ENCODE peak calls at places on chromosomes 13 and 19, in seven cellular contexts. T is effector memory CD4-positive, alpha-beta T cell; H is Peyer's patch; N is upper lobe of left lung; Q is transverse colon; I is GM12878; P is cardiac muscle cell. M is an unnamed sample.

GRCh38 chr13:40983269-40983668 is 35.8 kb downstream of the ELF1 start:
- DNase-seq in Q (no peak), N (no peak), H (no peak), I (no peak), T (no peak), P (peak; percentile 34), M (no peak)

GRCh38 chr13:97953376-97953970 is at the start of gene IPO5:
- DNase-seq in H (no peak), P (peak; percentile 63), Q (no peak), I (no peak), N (no peak), T (no peak), M (no peak)

GRCh38 chr13:34864650-34865049 is 77.4 kb upstream of the NBEA start:
- DNase-seq in Q (no peak), I (no peak), P (no peak), T (no peak), N (no peak), H (no peak), M (no peak)

GRCh38 chr13:99046851-99047250 is 69.0 kb upstream of the DOCK9 start:
- DNase-seq in T (no peak), H (no peak), I (no peak), N (no peak), Q (no peak), P (no peak), M (no peak)

GRCh38 chr13:26914624-26915023 is 154.0 kb upstream of the GPR12 start:
- DNase-seq in N (no peak), P (peak; percentile 10), T (no peak), H (no peak), I (peak; percentile 9), Q (no peak), M (no peak)

GRCh38 chr13:94369862-94370491 is 109.5 kb downstream of the DCT start:
- DNase-seq in P (peak; percentile 62), N (no peak), H (no peak), Q (peak; percentile 7), T (no peak), I (no peak), M (no peak)

GRCh38 chr19:55156202-55157063 is 1.1 kb downstream of the TNNI3 start:
- DNase-seq in I (no peak), Q (peak; percentile 74), T (no peak), P (peak; percentile 43), N (peak; percentile 89), H (peak; percentile 82), M (no peak)

GRCh38 chr19:10419646-10420443 is 493 bp upstream of the PDE4A start:
- DNase-seq in Q (no peak), H (no peak), I (no peak), T (no peak), P (peak; percentile 72), N (peak; percentile 82), M (peak; percentile 39)

GRCh38 chr13:47459512-47459911 is 541.6 kb downstream of the SUCLA2 start:
- DNase-seq in P (peak; percentile 51), N (no peak), T (no peak), Q (no peak), I (no peak), H (no peak), M (no peak)

GRCh38 chr19:46367434-46367833 is 20.5 kb downstream of the PPP5C start:
- DNase-seq in Q (no peak), P (no peak), T (no peak), I (no peak), H (no peak), N (no peak), M (no peak)

GRCh38 chr19:56978023-56978565 is 137.6 kb upstream of the PEG3 start:
- DNase-seq in Q (no peak), N (no peak), H (no peak), P (no peak), I (no peak), T (no peak), M (no peak)

GRCh38 chr13:101681834-101682233 is 229.4 kb downstream of the ITGBL1 start:
- DNase-seq in H (no peak), I (no peak), T (no peak), N (no peak), Q (no peak), P (no peak), M (no peak)

GRCh38 chr13:64234255-64234654 is 2818.6 kb upstream of the PCDH20 start:
- DNase-seq in Q (no peak), T (no peak), P (peak; percentile 63), I (no peak), H (no peak), N (no peak), M (no peak)

GRCh38 chr19:12938536-12939291 is at the start of gene CALR:
- DNase-seq in H (no peak), Q (peak; percentile 45), I (no peak), P (peak; percentile 45), T (no peak), N (peak; percentile 96), M (peak; percentile 64)

GRCh38 chr13:32045963-32046785 is 14.6 kb downstream of the FRY start:
- DNase-seq in P (peak; percentile 87), Q (no peak), I (no peak), H (no peak), T (no peak), N (no peak), M (no peak)

GRCh38 chr19:47742636-47743035 is 2.7 kb upstream of the NOP53 start:
- DNase-seq in Q (no peak), I (no peak), T (no peak), P (peak; percentile 53), H (no peak), N (no peak), M (no peak)

GRCh38 chr13:100594731-100595130 is 6.1 kb upstream of the GGACT start:
- DNase-seq in T (no peak), N (no peak), P (no peak), I (no peak), Q (peak; percentile 38), H (no peak), M (no peak)

GRCh38 chr19:3034845-3035541 is 5.9 kb upstream of the TLE2 start:
- DNase-seq in T (peak; percentile 53), I (peak; percentile 1), Q (peak; percentile 64), P (peak; percentile 76), H (peak; percentile 66), N (no peak), M (peak; percentile 51)

GRCh38 chr13:71759506-71760225 is 107.3 kb downstream of the DACH1 start:
- DNase-seq in T (no peak), I (no peak), Q (no peak), N (no peak), P (no peak), H (no peak), M (no peak)

GRCh38 chr13:86882107-86882506 is 789.1 kb upstream of the SLITRK5 start:
- DNase-seq in Q (no peak), P (no peak), H (no peak), T (no peak), N (no peak), I (no peak), M (no peak)

GRCh38 chr13:31793246-31793645 is 53.9 kb downstream of the RXFP2 start:
- DNase-seq in N (no peak), P (no peak), I (no peak), H (no peak), Q (no peak), T (no peak), M (no peak)

GRCh38 chr19:12527034-12527836 is 24.0 kb downstream of the ZNF564 start:
- DNase-seq in P (peak; percentile 43), I (no peak), T (no peak), Q (no peak), H (no peak), N (no peak), M (no peak)

GRCh38 chr19:10812902-10813404 is 23.1 kb downstream of the TMED1 start:
- DNase-seq in H (no peak), N (no peak), T (no peak), Q (peak; percentile 34), I (no peak), P (peak; percentile 95), M (no peak)

GRCh38 chr13:31824705-31825512 is 85.6 kb downstream of the RXFP2 start:
- DNase-seq in Q (no peak), N (no peak), I (peak; percentile 13), P (peak; percentile 52), H (no peak), T (no peak), M (no peak)

GRCh38 chr19:51123381-51124186 is 1.1 kb upstream of the SIGLEC9 start:
- DNase-seq in Q (peak; percentile 26), I (no peak), H (no peak), T (peak; percentile 14), P (no peak), N (no peak), M (peak; percentile 70)
- H3K4me1 ChIP-seq in Q (peaks cover 3% of the 10 kb centered on the region), I (peaks cover 5% of the 10 kb centered on the region), H (no peaks in the 10 kb centered on the region), T (peaks cover 48% of the 10 kb centered on the region), P (no peaks in the 10 kb centered on the region), N (peaks cover 18% of the 10 kb centered on the region), M (peaks cover 87% of the 10 kb centered on the region)

GRCh38 chr19:1089891-1090290 is 5.3 kb downstream of the POLR2E start:
- DNase-seq in T (no peak), H (no peak), I (no peak), Q (no peak), P (no peak), N (peak; percentile 56), M (peak; percentile 69)
- H3K27me3 ChIP-seq in T (no peaks in the 10 kb centered on the region), H (no peaks in the 10 kb centered on the region), I (no peaks in the 10 kb centered on the region), Q (no peaks in the 10 kb centered on the region), P (no peaks in the 10 kb centered on the region), N (no peaks in the 10 kb centered on the region), M (no peaks in the 10 kb centered on the region)

DNA sequence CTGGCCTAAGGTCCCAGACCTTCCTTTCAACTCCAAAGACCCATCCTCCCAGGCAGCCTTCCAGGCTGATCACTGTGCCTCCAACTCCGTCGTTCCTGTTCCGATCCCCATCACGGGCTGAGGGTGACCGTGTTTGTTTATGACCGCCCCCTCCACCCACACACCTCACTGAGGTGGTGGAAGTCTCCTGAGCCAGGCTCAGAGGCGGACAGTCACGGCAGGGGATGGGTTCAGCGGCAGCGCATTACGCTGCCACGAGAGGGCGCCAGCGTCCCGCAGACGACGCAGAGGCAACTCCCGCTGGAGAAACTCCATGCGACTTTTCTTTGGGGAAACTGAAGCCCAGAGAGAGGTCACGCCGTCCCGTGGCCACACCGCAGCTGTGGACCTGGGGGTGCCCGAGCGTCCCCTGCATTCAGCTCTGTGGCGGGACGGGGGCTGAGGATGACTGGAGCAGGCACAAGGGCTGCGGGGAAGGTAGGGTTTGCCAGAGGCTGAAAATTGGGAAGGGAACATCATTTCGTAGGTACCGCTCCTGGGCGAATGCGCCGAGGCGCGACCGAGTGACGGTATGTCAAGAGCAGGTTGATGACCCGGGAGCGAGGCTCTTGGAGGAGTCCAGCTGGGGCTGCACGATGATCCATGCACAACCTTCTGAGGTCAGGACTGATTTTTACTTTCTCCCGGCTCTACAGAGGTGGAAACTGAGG is 920 bp upstream of the ARRDC2 start:
- DNase-seq in I (no peak), Q (peak; percentile 88), H (peak; percentile 90), T (peak; percentile 70), N (peak; percentile 98), P (peak; percentile 80), M (peak; percentile 82)
- H3K4me1 ChIP-seq in I (peaks cover 24% of the 10 kb centered on the region), Q (peaks cover 19% of the 10 kb centered on the region), H (no peaks in the 10 kb centered on the region), T (peaks cover 30% of the 10 kb centered on the region), N (peaks cover 22% of the 10 kb centered on the region), P (no peaks in the 10 kb centered on the region), M (peaks cover 45% of the 10 kb centered on the region)

DNA sequence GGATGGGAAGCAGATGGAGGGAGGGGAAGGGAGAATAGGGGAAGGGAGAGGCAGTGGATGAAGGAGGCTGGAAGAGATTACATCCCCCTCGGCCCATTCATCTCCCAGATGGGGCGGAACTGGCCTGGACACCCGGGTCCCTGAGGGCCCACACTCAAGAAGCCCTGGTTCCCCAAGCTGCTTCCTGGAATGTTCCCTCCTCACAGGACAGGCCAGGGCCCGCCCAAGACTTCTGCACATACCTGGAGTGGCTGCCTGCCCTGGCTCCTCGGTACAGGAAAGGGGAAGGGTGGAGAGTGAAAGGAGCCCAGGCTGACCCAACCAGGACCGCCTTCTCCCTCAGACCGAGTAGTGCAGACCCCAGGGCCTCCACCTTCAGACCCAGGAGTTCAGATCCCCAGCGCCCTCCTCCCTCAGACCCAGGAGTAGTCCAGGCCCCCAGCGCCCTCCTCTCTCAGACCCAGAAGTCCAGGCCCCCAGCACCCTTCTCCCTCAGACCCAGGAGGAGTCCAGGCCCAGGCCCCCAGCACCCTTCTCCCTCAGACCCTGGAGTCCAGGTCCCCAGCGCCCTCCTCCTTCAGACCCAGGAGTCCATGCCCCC is 489 bp downstream of the NTF4 start:
- DNase-seq in P (no peak), N (no peak), I (no peak), T (no peak), H (no peak), Q (no peak), M (no peak)
- H3K27me3 ChIP-seq in P (no peaks in the 10 kb centered on the region), N (peaks cover 15% of the 10 kb centered on the region), I (peaks cover 3% of the 10 kb centered on the region), T (peaks cover 18% of the 10 kb centered on the region), H (no peaks in the 10 kb centered on the region), Q (peaks cover 99% of the 10 kb centered on the region), M (peaks cover 11% of the 10 kb centered on the region)